ENCODE peak calls at places on chromosomes 5 and 9, in eight cellular contexts. One of them, this sample, is unnamed.

GRCh38 chr5:79133657-79134451 is 22.2 kb downstream of the BHMT start:
- DNase-seq in fibroblast of pulmonary artery: peak; percentile 87
- DNase-seq in Peyer's patch: peak; percentile 55
- DNase-seq in mucosa of descending colon: peak; percentile 84
- DNase-seq in endothelial cell: peak; percentile 75
- DNase-seq in astrocyte of the spinal cord: peak; percentile 91
- DNase-seq in nephron progenitor cell: peak; percentile 76
- DNase-seq in CD4-positive, alpha-beta T cell: peak; percentile 50
- DNase-seq in this sample: peak; percentile 78

GRCh38 chr9:126591083-126591482 is 22.6 kb upstream of the LMX1B start:
- DNase-seq in fibroblast of pulmonary artery: no peak
- DNase-seq in Peyer's patch: no peak
- DNase-seq in mucosa of descending colon: no peak
- DNase-seq in endothelial cell: no peak
- DNase-seq in astrocyte of the spinal cord: no peak
- DNase-seq in nephron progenitor cell: no peak
- DNase-seq in CD4-positive, alpha-beta T cell: no peak
- DNase-seq in this sample: no peak

GRCh38 chr5:2913306-2913705 is 161.8 kb upstream of the IRX2 start:
- DNase-seq in fibroblast of pulmonary artery: no peak
- DNase-seq in Peyer's patch: no peak
- DNase-seq in mucosa of descending colon: no peak
- DNase-seq in endothelial cell: no peak
- DNase-seq in astrocyte of the spinal cord: no peak
- DNase-seq in nephron progenitor cell: no peak
- DNase-seq in CD4-positive, alpha-beta T cell: no peak
- DNase-seq in this sample: no peak

GRCh38 chr5:30040483-30041116 is 1152.9 kb upstream of the CDH6 start:
- DNase-seq in fibroblast of pulmonary artery: peak; percentile 77
- DNase-seq in Peyer's patch: no peak
- DNase-seq in mucosa of descending colon: no peak
- DNase-seq in endothelial cell: peak; percentile 68
- DNase-seq in astrocyte of the spinal cord: peak; percentile 83
- DNase-seq in nephron progenitor cell: peak; percentile 67
- DNase-seq in CD4-positive, alpha-beta T cell: no peak
- DNase-seq in this sample: peak; percentile 64

GRCh38 chr9:127682351-127683136 is 24.2 kb upstream of the CFAP157 start:
- DNase-seq in fibroblast of pulmonary artery: no peak
- DNase-seq in Peyer's patch: no peak
- DNase-seq in mucosa of descending colon: no peak
- DNase-seq in endothelial cell: no peak
- DNase-seq in astrocyte of the spinal cord: no peak
- DNase-seq in nephron progenitor cell: no peak
- DNase-seq in CD4-positive, alpha-beta T cell: no peak
- DNase-seq in this sample: no peak

GRCh38 chr5:115686692-115687054 is 60.8 kb upstream of the TMED7 start:
- DNase-seq in fibroblast of pulmonary artery: no peak
- DNase-seq in Peyer's patch: no peak
- DNase-seq in mucosa of descending colon: no peak
- DNase-seq in endothelial cell: no peak
- DNase-seq in astrocyte of the spinal cord: peak; percentile 44
- DNase-seq in nephron progenitor cell: no peak
- DNase-seq in CD4-positive, alpha-beta T cell: no peak
- DNase-seq in this sample: no peak

GRCh38 chr9:127148014-127148413 is 25.6 kb upstream of the ANGPTL2 start:
- DNase-seq in fibroblast of pulmonary artery: no peak
- DNase-seq in Peyer's patch: no peak
- DNase-seq in mucosa of descending colon: no peak
- DNase-seq in endothelial cell: no peak
- DNase-seq in astrocyte of the spinal cord: no peak
- DNase-seq in nephron progenitor cell: no peak
- DNase-seq in CD4-positive, alpha-beta T cell: no peak
- DNase-seq in this sample: no peak

GRCh38 chr5:142551242-142552067 is 134.4 kb downstream of the FGF1 start:
- DNase-seq in fibroblast of pulmonary artery: peak; percentile 39
- DNase-seq in Peyer's patch: peak; percentile 50
- DNase-seq in mucosa of descending colon: peak; percentile 13
- DNase-seq in endothelial cell: peak; percentile 55
- DNase-seq in astrocyte of the spinal cord: no peak
- DNase-seq in nephron progenitor cell: peak; percentile 81
- DNase-seq in CD4-positive, alpha-beta T cell: no peak
- DNase-seq in this sample: peak; percentile 36

GRCh38 chr9:132350861-132351315 is 3.9 kb downstream of the SETX start:
- DNase-seq in fibroblast of pulmonary artery: no peak
- DNase-seq in Peyer's patch: no peak
- DNase-seq in mucosa of descending colon: peak; percentile 19
- DNase-seq in endothelial cell: no peak
- DNase-seq in astrocyte of the spinal cord: peak; percentile 5
- DNase-seq in nephron progenitor cell: no peak
- DNase-seq in CD4-positive, alpha-beta T cell: no peak
- DNase-seq in this sample: no peak

GRCh38 chr9:70630971-70631370 is 216.5 kb upstream of the KLF9 start:
- DNase-seq in fibroblast of pulmonary artery: no peak
- DNase-seq in Peyer's patch: no peak
- DNase-seq in mucosa of descending colon: no peak
- DNase-seq in endothelial cell: no peak
- DNase-seq in astrocyte of the spinal cord: no peak
- DNase-seq in nephron progenitor cell: no peak
- DNase-seq in CD4-positive, alpha-beta T cell: no peak
- DNase-seq in this sample: no peak

GRCh38 chr5:1547236-1547635 is 23.5 kb upstream of the LPCAT1 start:
- DNase-seq in fibroblast of pulmonary artery: no peak
- DNase-seq in Peyer's patch: peak; percentile 13
- DNase-seq in mucosa of descending colon: no peak
- DNase-seq in endothelial cell: no peak
- DNase-seq in astrocyte of the spinal cord: no peak
- DNase-seq in nephron progenitor cell: no peak
- DNase-seq in CD4-positive, alpha-beta T cell: no peak
- DNase-seq in this sample: no peak

GRCh38 chr9:111190352-111190751 is 139.7 kb downstream of the OR2K2 start:
- DNase-seq in fibroblast of pulmonary artery: peak; percentile 3
- DNase-seq in Peyer's patch: no peak
- DNase-seq in mucosa of descending colon: no peak
- DNase-seq in endothelial cell: no peak
- DNase-seq in astrocyte of the spinal cord: no peak
- DNase-seq in nephron progenitor cell: no peak
- DNase-seq in CD4-positive, alpha-beta T cell: no peak
- DNase-seq in this sample: no peak

GRCh38 chr5:3599283-3600105 is 3.9 kb downstream of the IRX1 start:
- DNase-seq in fibroblast of pulmonary artery: no peak
- DNase-seq in Peyer's patch: no peak
- DNase-seq in mucosa of descending colon: no peak
- DNase-seq in endothelial cell: peak; percentile 64
- DNase-seq in astrocyte of the spinal cord: peak; percentile 47
- DNase-seq in nephron progenitor cell: peak; percentile 63
- DNase-seq in CD4-positive, alpha-beta T cell: no peak
- DNase-seq in this sample: peak; percentile 78

GRCh38 chr5:65774346-65774745 is 52.3 kb downstream of the NLN start:
- DNase-seq in fibroblast of pulmonary artery: peak; percentile 69
- DNase-seq in Peyer's patch: no peak
- DNase-seq in mucosa of descending colon: no peak
- DNase-seq in endothelial cell: no peak
- DNase-seq in astrocyte of the spinal cord: peak; percentile 62
- DNase-seq in nephron progenitor cell: no peak
- DNase-seq in CD4-positive, alpha-beta T cell: no peak
- DNase-seq in this sample: no peak

GRCh38 chr9:109453210-109453842 is 44.8 kb downstream of the PTPN3 start:
- DNase-seq in fibroblast of pulmonary artery: peak; percentile 79
- DNase-seq in Peyer's patch: no peak
- DNase-seq in mucosa of descending colon: no peak
- DNase-seq in endothelial cell: no peak
- DNase-seq in astrocyte of the spinal cord: peak; percentile 54
- DNase-seq in nephron progenitor cell: no peak
- DNase-seq in CD4-positive, alpha-beta T cell: no peak
- DNase-seq in this sample: no peak

GRCh38 chr5:139443766-139444473 is 4.6 kb upstream of the DNAJC18 start:
- DNase-seq in fibroblast of pulmonary artery: peak; percentile 54
- DNase-seq in Peyer's patch: no peak
- DNase-seq in mucosa of descending colon: no peak
- DNase-seq in endothelial cell: peak; percentile 31
- DNase-seq in astrocyte of the spinal cord: peak; percentile 72
- DNase-seq in nephron progenitor cell: no peak
- DNase-seq in CD4-positive, alpha-beta T cell: peak; percentile 21
- DNase-seq in this sample: no peak

DNA sequence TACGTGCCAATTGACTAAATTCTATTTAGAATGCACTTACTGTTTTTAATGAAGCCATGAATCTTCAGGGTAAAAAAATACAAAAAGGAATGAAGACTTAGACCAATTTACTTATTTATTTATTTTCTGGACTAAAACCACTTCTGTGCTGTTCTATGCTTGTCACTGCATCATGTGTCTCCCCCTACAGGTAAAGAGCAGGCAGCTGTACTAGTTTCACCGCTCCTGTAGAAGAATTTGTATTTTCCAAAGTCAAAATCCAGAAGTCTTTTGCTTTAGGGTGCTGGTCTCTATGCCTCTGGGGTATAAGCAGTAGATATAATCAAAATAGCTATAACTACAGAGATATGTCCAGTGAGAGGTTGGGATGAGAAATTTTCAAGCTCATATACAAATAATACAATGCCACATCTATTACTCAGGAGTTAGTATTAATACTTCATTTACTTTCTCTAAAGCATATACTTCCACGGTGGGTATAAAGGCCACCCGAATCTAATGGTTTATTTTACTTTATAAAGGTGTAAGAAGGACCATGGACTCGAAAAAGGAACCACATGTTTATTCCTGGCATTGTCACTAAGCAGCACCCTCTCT is 591.5 kb downstream of the RAB3C start:
- DNase-seq in fibroblast of pulmonary artery: peak; percentile 91
- DNase-seq in Peyer's patch: no peak
- DNase-seq in mucosa of descending colon: peak; percentile 38
- DNase-seq in endothelial cell: peak; percentile 15
- DNase-seq in astrocyte of the spinal cord: peak; percentile 85
- DNase-seq in nephron progenitor cell: no peak
- DNase-seq in CD4-positive, alpha-beta T cell: no peak
- DNase-seq in this sample: no peak
- TF ChIP-seq CTCF in fibroblast of pulmonary artery: peak; percentile 96
- TF ChIP-seq CTCF in Peyer's patch: no peak
- TF ChIP-seq CTCF in mucosa of descending colon: peak; percentile 76
- TF ChIP-seq CTCF in endothelial cell: peak; percentile 67
- TF ChIP-seq CTCF in astrocyte of the spinal cord: peak; percentile 95
- TF ChIP-seq CTCF in nephron progenitor cell: peak; percentile 90
- TF ChIP-seq CTCF in CD4-positive, alpha-beta T cell: peak; percentile 91
- TF ChIP-seq CTCF in this sample: peak; percentile 66

DNA sequence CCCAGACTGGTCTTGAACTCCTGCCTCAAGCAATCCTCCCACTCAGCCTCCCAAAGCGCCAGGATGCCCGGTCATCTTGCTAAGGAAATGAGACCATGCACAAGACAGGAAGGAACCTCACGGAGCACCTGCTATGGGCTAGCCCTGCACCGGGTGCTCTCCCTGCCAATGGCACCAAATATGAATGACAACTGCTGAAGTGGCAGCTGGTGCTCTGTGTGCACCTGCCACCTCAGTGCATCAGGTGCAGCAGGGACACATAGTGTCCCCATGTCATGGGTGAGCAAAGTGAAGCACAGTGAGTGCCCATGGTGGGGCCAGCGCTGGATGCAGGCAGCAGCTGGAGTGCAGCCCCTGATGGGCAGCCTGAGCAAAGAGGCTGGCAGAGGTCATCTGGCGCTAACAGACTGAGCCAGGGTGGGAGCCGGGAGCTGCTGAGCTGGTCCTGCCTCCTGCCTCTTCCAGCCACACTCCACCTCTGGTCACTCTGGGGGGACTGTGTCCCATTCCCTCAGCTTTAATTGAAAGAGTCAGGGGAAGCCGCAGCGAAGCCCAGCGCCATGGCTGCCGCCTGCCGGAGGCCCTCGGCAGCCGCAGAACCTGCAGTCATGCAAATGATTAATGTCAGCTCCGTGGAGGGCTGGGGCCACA is 46.4 kb downstream of the BARX1 start:
- DNase-seq in fibroblast of pulmonary artery: no peak
- DNase-seq in Peyer's patch: peak; percentile 34
- DNase-seq in mucosa of descending colon: no peak
- DNase-seq in endothelial cell: no peak
- DNase-seq in astrocyte of the spinal cord: no peak
- DNase-seq in nephron progenitor cell: no peak
- DNase-seq in CD4-positive, alpha-beta T cell: no peak
- DNase-seq in this sample: peak; percentile 5
- TF ChIP-seq CTCF in fibroblast of pulmonary artery: no peak
- TF ChIP-seq CTCF in Peyer's patch: no peak
- TF ChIP-seq CTCF in mucosa of descending colon: no peak
- TF ChIP-seq CTCF in endothelial cell: no peak
- TF ChIP-seq CTCF in astrocyte of the spinal cord: no peak
- TF ChIP-seq CTCF in nephron progenitor cell: no peak
- TF ChIP-seq CTCF in CD4-positive, alpha-beta T cell: no peak
- TF ChIP-seq CTCF in this sample: no peak

DNA sequence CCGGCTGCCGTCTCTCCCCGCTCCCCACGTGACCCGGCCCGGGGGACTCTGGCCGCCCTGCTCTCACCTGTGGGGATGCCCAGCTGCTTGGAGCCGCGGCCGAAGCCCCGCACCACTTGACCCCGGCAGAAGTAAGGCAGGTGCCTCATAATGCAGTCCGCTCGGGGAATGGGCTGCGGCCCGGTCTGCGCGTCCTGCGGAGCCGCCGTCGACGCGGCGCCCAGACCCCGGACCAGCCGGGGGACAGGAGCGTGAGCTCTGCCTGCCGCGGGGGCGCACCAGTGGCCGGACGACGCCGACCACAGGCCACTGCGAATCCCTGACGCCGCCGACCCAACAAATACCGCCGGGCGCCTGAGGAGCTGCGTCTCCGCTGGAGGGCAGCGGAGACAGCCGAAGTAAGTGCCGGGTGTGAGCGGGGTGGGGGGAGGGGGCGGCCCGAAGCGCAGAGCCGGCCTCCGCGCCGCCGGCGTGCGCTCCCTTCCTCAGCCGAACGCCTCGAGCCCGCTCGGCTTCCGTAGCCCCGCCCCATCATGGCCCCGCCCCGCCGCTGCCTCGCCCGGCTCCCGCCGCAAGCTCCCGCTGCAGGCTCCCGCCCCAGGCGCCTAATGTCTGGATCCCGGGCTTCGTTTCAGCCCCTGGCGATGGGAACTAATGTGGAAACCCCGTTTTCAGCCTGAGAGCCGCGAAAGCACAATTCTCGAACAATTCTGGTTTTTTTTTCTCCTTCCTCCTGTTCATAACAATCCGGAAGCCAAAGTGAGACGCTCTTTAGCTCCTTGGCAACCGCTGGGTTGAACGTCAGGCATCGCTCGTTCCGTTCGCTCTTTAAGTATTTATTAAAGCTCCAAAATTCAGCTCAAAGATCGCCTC is at the start of gene RFK:
- DNase-seq in fibroblast of pulmonary artery: peak; percentile 95
- DNase-seq in Peyer's patch: peak; percentile 99
- DNase-seq in mucosa of descending colon: peak; percentile 96
- DNase-seq in endothelial cell: peak; percentile 97
- DNase-seq in astrocyte of the spinal cord: peak; percentile 97
- DNase-seq in nephron progenitor cell: peak; percentile 99
- DNase-seq in CD4-positive, alpha-beta T cell: peak; percentile 92
- DNase-seq in this sample: peak; percentile 99
- TF ChIP-seq CTCF in fibroblast of pulmonary artery: peak; percentile 25
- TF ChIP-seq CTCF in Peyer's patch: no peak
- TF ChIP-seq CTCF in mucosa of descending colon: peak; percentile 43
- TF ChIP-seq CTCF in endothelial cell: peak; percentile 39
- TF ChIP-seq CTCF in astrocyte of the spinal cord: peak; percentile 37
- TF ChIP-seq CTCF in nephron progenitor cell: no peak
- TF ChIP-seq CTCF in CD4-positive, alpha-beta T cell: peak; percentile 39
- TF ChIP-seq CTCF in this sample: no peak

DNA sequence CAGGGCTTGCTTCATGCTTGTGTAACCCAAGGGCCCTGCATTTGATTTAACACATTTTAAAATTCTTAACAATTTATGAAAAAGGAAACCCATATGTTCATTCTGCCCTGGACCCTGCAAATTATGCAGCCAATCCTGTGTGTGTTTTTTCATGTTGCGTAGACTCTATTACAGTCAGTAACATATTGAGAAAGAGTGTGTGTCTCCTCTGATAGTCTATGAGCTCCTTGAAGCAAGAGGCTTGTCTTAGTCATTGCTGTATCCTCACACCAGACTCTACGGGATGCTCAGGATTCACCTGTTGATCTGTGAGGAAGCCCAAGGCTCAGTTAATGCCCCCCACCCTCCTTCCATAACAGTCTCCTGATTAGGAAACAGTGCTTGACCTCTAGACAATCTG is 177.3 kb upstream of the DMAC1 start:
- DNase-seq in fibroblast of pulmonary artery: no peak
- DNase-seq in Peyer's patch: no peak
- DNase-seq in mucosa of descending colon: no peak
- DNase-seq in endothelial cell: no peak
- DNase-seq in astrocyte of the spinal cord: no peak
- DNase-seq in nephron progenitor cell: no peak
- DNase-seq in CD4-positive, alpha-beta T cell: no peak
- DNase-seq in this sample: no peak
- TF ChIP-seq CTCF in fibroblast of pulmonary artery: no peak
- TF ChIP-seq CTCF in Peyer's patch: no peak
- TF ChIP-seq CTCF in mucosa of descending colon: no peak
- TF ChIP-seq CTCF in endothelial cell: no peak
- TF ChIP-seq CTCF in astrocyte of the spinal cord: no peak
- TF ChIP-seq CTCF in nephron progenitor cell: no peak
- TF ChIP-seq CTCF in CD4-positive, alpha-beta T cell: no peak
- TF ChIP-seq CTCF in this sample: no peak

This sample was measured in glutamatergic neuron.